ENCODE peak calls at places on chromosomes 5 and 9, in four cellular contexts. Q is pancreas; Y is adipocyte; U is activated T-cell treated with anti-CD3 and anti-CD28 coated beads, Interleukin-2, amount 50 U/mL, for 72 hours. O is an unnamed sample.
A peak's percentile ranks its signal among the peaks of the same experiment; 100 is the strongest.

GRCh38 chr5:124698774-124699173 is 47.7 kb downstream of the ZNF608 start:
- DNase-seq in Q (no peak), Y (no peak), U (no peak), O (no peak)

GRCh38 chr5:171750316-171750788 is 35.3 kb upstream of the SMIM23 start:
- DNase-seq in Q (peak; percentile 37), Y (peak; percentile 5), U (no peak), O (no peak)

GRCh38 chr9:107348836-107349235 is 65.8 kb downstream of the RAD23B start:
- DNase-seq in Q (no peak), Y (no peak), U (no peak), O (no peak)

GRCh38 chr9:117413346-117414219 is 1.3 kb downstream of the ASTN2 start:
- DNase-seq in Q (no peak), Y (no peak), U (no peak), O (peak; percentile 28)

GRCh38 chr5:174706997-174707548 is 17.3 kb upstream of the MSX2 start:
- DNase-seq in Q (no peak), Y (no peak), U (no peak), O (no peak)

GRCh38 chr9:129854588-129855110 is 19.4 kb downstream of the USP20 start:
- DNase-seq in Q (no peak), Y (no peak), U (no peak), O (no peak)

GRCh38 chr9:214488-215448 is at the start of gene DOCK8:
- DNase-seq in Q (peak; percentile 70), Y (peak; percentile 5), U (peak; percentile 83), O (peak; percentile 86)

GRCh38 chr9:111752455-111752854 is 42.3 kb downstream of the SHOC1 start:
- DNase-seq in Q (no peak), Y (no peak), U (no peak), O (no peak)

GRCh38 chr9:95370064-95370463 is 52.6 kb upstream of the FANCC start:
- DNase-seq in Q (no peak), Y (no peak), U (no peak), O (no peak)

GRCh38 chr9:93118863-93119702 is 15.0 kb downstream of the NINJ1 start:
- DNase-seq in Q (peak; percentile 22), Y (no peak), U (no peak), O (no peak)

GRCh38 chr9:97559111-97559514 is 57.6 kb downstream of the TMOD1 start:
- DNase-seq in Q (no peak), Y (no peak), U (peak; percentile 20), O (peak; percentile 81)

GRCh38 chr5:94463739-94464138 is 154.7 kb downstream of the KIAA0825 start:
- DNase-seq in Q (no peak), Y (peak; percentile 93), U (no peak), O (no peak)

GRCh38 chr5:141732417-141732816 is 50.4 kb upstream of the ARAP3 start:
- DNase-seq in Q (no peak), Y (no peak), U (no peak), O (no peak)

GRCh38 chr5:153794327-153794726 is 244.4 kb downstream of the FAM114A2 start:
- DNase-seq in Q (no peak), Y (no peak), U (no peak), O (no peak)

GRCh38 chr9:127589955-127590370 is 22.1 kb upstream of the STXBP1 start:
- DNase-seq in Q (peak; percentile 58), Y (peak; percentile 95), U (peak; percentile 28), O (peak; percentile 64)

GRCh38 chr9:86836797-86837196 is 110.5 kb downstream of the GAS1 start:
- DNase-seq in Q (no peak), Y (no peak), U (no peak), O (peak; percentile 12)

GRCh38 chr5:107636555-107636954 is 34.2 kb downstream of the EFNA5 start:
- DNase-seq in Q (no peak), Y (no peak), U (no peak), O (no peak)

GRCh38 chr5:32233220-32233695 is 59.1 kb upstream of the GOLPH3 start:
- DNase-seq in Q (peak; percentile 44), Y (no peak), U (no peak), O (no peak)

O was measured in GM13977.